ENCODE peak calls at places on chromosomes 7 and 10, in ten cellular contexts. F is HepG2, W is transverse colon, H is A549, J is H1, U is tibial nerve, R is stomach, T is SK-N-SH, E is sigmoid colon, Q is GM12878. Y is an unnamed sample. For H3K4me1, the result is how much of the 10 kb centered on the place peaks cover.

GRCh38 chr7:107063245-107064120 is 19.0 kb downstream of the PRKAR2B start:
- DNase-seq in F (no peak), W (no peak), H (no peak), J (no peak), U (no peak), R (no peak), T (no peak), E (no peak), Q (no peak), Y (no peak)

GRCh38 chr7:41996381-41997035 is 240.5 kb downstream of the GLI3 start:
- DNase-seq in F (no peak), W (no peak), H (no peak), J (no peak), U (no peak), R (no peak), T (no peak), E (no peak), Q (no peak), Y (no peak)

GRCh38 chr10:23051278-23051677 is 44.1 kb upstream of the MSRB2 start:
- DNase-seq in F (no peak), W (no peak), H (no peak), J (no peak), U (no peak), R (no peak), T (no peak), E (no peak), Q (no peak), Y (no peak)

GRCh38 chr7:137539111-137539715 is 195.7 kb upstream of the PTN start:
- DNase-seq in F (no peak), W (no peak), H (no peak), J (no peak), U (no peak), R (no peak), T (no peak), E (no peak), Q (no peak), Y (no peak)

GRCh38 chr10:70803768-70804423 is 11.9 kb upstream of the SGPL1 start:
- DNase-seq in F (no peak), W (no peak), H (no peak), J (no peak), U (no peak), R (peak), T (no peak), E (no peak), Q (no peak), Y (no peak)

GRCh38 chr10:31157125-31157983 is 125.7 kb upstream of the ZNF438 start:
- DNase-seq in F (no peak), W (peak), H (no peak), J (no peak), U (peak), R (no peak), T (no peak), E (peak), Q (no peak), Y (peak)

GRCh38 chr7:95180-95862 is 97.0 kb upstream of the FAM20C start:
- DNase-seq in F (no peak), W (no peak), H (no peak), J (no peak), U (no peak), R (no peak), T (no peak), E (no peak), Q (no peak), Y (no peak)

GRCh38 chr7:43647772-43648643 is 65.1 kb downstream of the STK17A start:
- DNase-seq in F (peak), W (peak), H (peak), J (no peak), U (peak), R (peak), T (peak), E (peak), Q (peak), Y (peak)

GRCh38 chr7:91288208-91288824 is 24.1 kb downstream of the FZD1 start:
- DNase-seq in F (peak), W (peak), H (peak), J (no peak), U (peak), R (peak), T (no peak), E (no peak), Q (no peak), Y (peak)

GRCh38 chr7:123929107-123929506 is 4.1 kb downstream of the SPAM1 start:
- DNase-seq in F (no peak), W (peak), H (no peak), J (no peak), U (no peak), R (peak), T (no peak), E (no peak), Q (no peak), Y (no peak)

GRCh38 chr7:128938524-128939074 is 872 bp downstream of the IRF5 start:
- DNase-seq in F (no peak), W (peak), H (no peak), J (no peak), U (no peak), R (no peak), T (peak), E (peak), Q (no peak), Y (no peak)

GRCh38 chr10:14386202-14386593 is 55.5 kb upstream of the FRMD4A start:
- DNase-seq in F (no peak), W (no peak), H (peak), J (peak), U (no peak), R (no peak), T (no peak), E (no peak), Q (no peak), Y (no peak)

GRCh38 chr10:32077896-32078295 is 21.7 kb upstream of the KIF5B start:
- DNase-seq in F (peak), W (no peak), H (peak), J (no peak), U (no peak), R (no peak), T (no peak), E (peak), Q (no peak), Y (no peak)

GRCh38 chr10:9781681-9782080 is 1236.0 kb upstream of the CELF2 start:
- DNase-seq in F (no peak), W (no peak), H (no peak), J (no peak), U (no peak), R (no peak), T (no peak), E (no peak), Q (no peak), Y (no peak)

GRCh38 chr10:89515031-89515841 is 20.2 kb downstream of the SLC16A12 start:
- DNase-seq in F (no peak), W (no peak), H (no peak), J (no peak), U (peak), R (no peak), T (no peak), E (no peak), Q (no peak), Y (no peak)

GRCh38 chr7:106464651-106465050 is 179.9 kb upstream of the NAMPT start:
- DNase-seq in F (no peak), W (no peak), H (no peak), J (no peak), U (no peak), R (no peak), T (no peak), E (no peak), Q (no peak), Y (no peak)

GRCh38 chr7:150402671-150403321 is 23.7 kb downstream of the ZNF775 start:
- DNase-seq in F (peak), W (peak), H (no peak), J (no peak), U (no peak), R (peak), T (no peak), E (peak), Q (no peak), Y (peak)

GRCh38 chr7:152489044-152489443 is 53.2 kb upstream of the KMT2C start:
- DNase-seq in F (no peak), W (no peak), H (no peak), J (no peak), U (no peak), R (no peak), T (peak), E (no peak), Q (no peak), Y (no peak)

GRCh38 chr7:149126662-149127321 is 668 bp upstream of the ZNF425 start:
- DNase-seq in F (no peak), W (peak), H (peak), J (no peak), U (no peak), R (peak), T (peak), E (peak), Q (no peak), Y (peak)

GRCh38 chr10:3777876-3778707 is 6.9 kb downstream of the KLF6 start:
- DNase-seq in F (no peak), W (no peak), H (no peak), J (no peak), U (no peak), R (no peak), T (no peak), E (no peak), Q (no peak), Y (no peak)

GRCh38 chr10:132807621-132808049 is 21.7 kb upstream of the NKX6-2 start:
- DNase-seq in F (no peak), W (no peak), H (no peak), J (no peak), U (no peak), R (no peak), T (no peak), E (peak), Q (no peak), Y (no peak)

GRCh38 chr7:94394058-94394398 is 667 bp upstream of the COL1A2 start:
- DNase-seq in F (no peak), W (no peak), H (no peak), J (no peak), U (no peak), R (no peak), T (peak), E (peak), Q (no peak), Y (peak)

GRCh38 chr10:121994429-121994881 is 5.5 kb downstream of the TACC2 start:
- DNase-seq in F (no peak), W (peak), H (no peak), J (no peak), U (peak), R (peak), T (no peak), E (peak), Q (no peak), Y (no peak)

GRCh38 chr10:4354382-4354812 is 471.6 kb upstream of the AKR1E2 start:
- DNase-seq in F (no peak), W (peak), H (peak), J (no peak), U (no peak), R (no peak), T (no peak), E (no peak), Q (no peak), Y (no peak)

GRCh38 chr7:47391726-47392125 is 190.2 kb downstream of the TNS3 start:
- DNase-seq in F (no peak), W (no peak), H (no peak), J (no peak), U (no peak), R (no peak), T (no peak), E (peak), Q (no peak), Y (no peak)

DNA sequence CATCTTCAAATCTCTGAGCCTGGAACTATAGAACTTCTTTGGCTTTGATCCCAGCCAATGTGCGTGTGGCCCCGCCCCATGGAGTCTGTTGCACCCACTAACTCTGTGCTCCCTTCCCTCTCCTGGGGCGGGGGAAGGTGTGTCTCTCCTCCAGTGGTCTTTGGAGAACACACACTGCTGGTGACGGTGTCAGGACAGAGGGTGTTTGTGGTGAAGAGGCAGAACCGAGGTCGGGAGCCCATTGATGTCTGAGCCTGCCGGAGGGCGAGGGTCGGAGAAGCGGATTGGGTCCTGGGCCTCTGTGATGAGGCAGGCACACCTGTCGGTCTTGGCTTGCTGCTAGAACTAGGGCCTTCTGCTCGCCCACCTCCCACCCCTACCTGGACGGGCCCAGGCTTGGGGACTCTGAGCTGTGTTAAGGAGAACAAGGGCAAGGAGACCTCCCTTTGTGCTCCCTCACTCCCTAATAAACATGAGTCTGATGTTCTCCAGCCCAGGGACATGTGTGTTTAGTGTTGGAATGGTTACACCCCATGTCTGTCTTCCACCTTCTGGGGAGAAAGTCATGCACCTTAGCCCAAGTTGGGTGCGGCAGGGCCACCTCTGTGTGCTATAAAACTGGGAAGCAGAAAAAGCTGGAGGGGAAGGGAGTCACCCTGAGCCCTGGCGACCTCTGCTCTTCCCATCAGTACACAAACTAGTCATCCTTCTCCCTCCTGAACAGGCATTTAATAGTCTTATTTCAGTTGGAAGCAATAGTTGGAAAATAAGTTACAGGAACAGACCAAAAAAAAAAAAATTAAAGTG is 4.6 kb downstream of the TRAPPC14 start:
- DNase-seq in F (no peak), W (peak), H (no peak), J (no peak), U (no peak), R (no peak), T (peak), E (no peak), Q (no peak), Y (no peak)
- H3K4me1 ChIP-seq in F (half or more), W (half or more), H (under half), J (under half), U (under half), R (half or more), T (under half), E (under half), Q (under half), Y (under half)

GRCh38 chr10:103713676-103714075 is 141.7 kb downstream of the SH3PXD2A start:
- DNase-seq in F (no peak), W (no peak), H (no peak), J (no peak), U (no peak), R (no peak), T (no peak), E (no peak), Q (no peak), Y (no peak)
- H3K27ac ChIP-seq in F (peak), W (no peak), H (no peak), J (no peak), U (peak), R (no peak), T (no peak), E (peak), Q (no peak), Y (no peak)

GRCh38 chr7:73839743-73840714 is 2.3 kb downstream of the METTL27 start:
- DNase-seq in F (no peak), W (no peak), H (no peak), J (no peak), U (no peak), R (no peak), T (peak), E (no peak), Q (no peak), Y (no peak)
- TF ChIP-seq EP300 in F (no peak), W (no peak), H (no peak), J (no peak), U (no peak), R (no peak), T (no peak), E (no peak), Q (no peak), Y (no peak)

GRCh38 chr7:76185187-76185915 is 16.3 kb upstream of the SRRM3 start:
- DNase-seq in F (no peak), W (no peak), H (no peak), J (no peak), U (no peak), R (no peak), T (peak), E (no peak), Q (no peak), Y (no peak)
- H3K4me1 ChIP-seq in F (under half), W (under half), H (under half), J (under half), U (under half), R (under half), T (under half), E (under half), Q (under half), Y (under half)

DNA sequence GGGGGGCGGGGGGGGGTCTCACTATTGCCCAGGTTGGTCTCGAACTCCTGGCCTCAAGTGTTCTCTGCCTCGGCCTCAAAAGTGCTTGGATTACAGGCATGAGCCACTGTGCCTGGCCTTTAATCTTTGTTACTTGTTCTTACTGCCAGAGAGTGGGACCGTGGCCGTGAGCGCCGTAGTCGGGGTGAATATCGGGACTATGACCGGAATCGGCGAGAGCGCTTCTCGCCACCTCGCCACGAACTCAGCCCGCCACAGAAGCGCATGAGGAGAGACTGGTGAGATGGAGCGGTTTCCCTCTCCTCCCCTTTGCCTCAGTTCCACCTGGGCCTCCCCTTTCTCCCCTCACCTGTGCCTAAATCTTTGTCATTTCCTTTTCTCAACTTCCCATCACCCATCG is 6.2 kb downstream of the SRRT start:
- DNase-seq in F (no peak), W (no peak), H (no peak), J (no peak), U (no peak), R (no peak), T (no peak), E (no peak), Q (no peak), Y (no peak)
- H3K27ac ChIP-seq in F (no peak), W (no peak), H (no peak), J (no peak), U (no peak), R (no peak), T (no peak), E (no peak), Q (no peak), Y (no peak)

GRCh38 chr7:156768698-156769472 is 124.1 kb downstream of the LMBR1 start:
- DNase-seq in F (no peak), W (no peak), H (no peak), J (no peak), U (no peak), R (no peak), T (no peak), E (no peak), Q (no peak), Y (no peak)
- TF ChIP-seq EP300 in F (no peak), W (no peak), H (no peak), J (no peak), U (no peak), R (no peak), T (no peak), E (no peak), Q (no peak), Y (no peak)

Y was measured in ovary.